ENCODE peak calls at places on chromosome 3, in seven cellular contexts. D is hepatic stellate cell, P is colonic mucosa, W is AG10803, V is body of pancreas, C is H4, A is ACHN. B is an unnamed sample.

GRCh38 chr3:193563999-193564398 is 9.3 kb upstream of the ATP13A4 start:
- DNase-seq in D (no peak), P (peak), W (no peak), V (peak), C (no peak), A (peak), B (no peak)

GRCh38 chr3:183013857-183014256 is 33.5 kb upstream of the DCUN1D1 start:
- DNase-seq in D (no peak), P (no peak), W (no peak), V (no peak), C (no peak), A (no peak), B (no peak)

GRCh38 chr3:55885721-55886120 is 398.6 kb upstream of the WNT5A start:
- DNase-seq in D (no peak), P (no peak), W (peak), V (no peak), C (peak), A (peak), B (no peak)

GRCh38 chr3:132984181-132984580 is 54.0 kb upstream of the TMEM108 start:
- DNase-seq in D (no peak), P (no peak), W (no peak), V (no peak), C (no peak), A (no peak), B (no peak)

GRCh38 chr3:168803536-168803935 is 707.8 kb upstream of the GOLIM4 start:
- DNase-seq in D (peak), P (no peak), W (peak), V (no peak), C (no peak), A (no peak), B (no peak)

GRCh38 chr3:16318216-16318615 is 53.2 kb downstream of the OXNAD1 start:
- DNase-seq in D (no peak), P (no peak), W (peak), V (no peak), C (no peak), A (no peak), B (no peak)

GRCh38 chr3:118128886-118129285 is 905.8 kb downstream of the IGSF11 start:
- DNase-seq in D (no peak), P (no peak), W (no peak), V (no peak), C (no peak), A (no peak), B (no peak)

GRCh38 chr3:71536376-71536965 is 47.1 kb downstream of the FOXP1 start:
- DNase-seq in D (peak), P (no peak), W (peak), V (no peak), C (peak), A (peak), B (no peak)

GRCh38 chr3:69934398-69934797 is 65.1 kb upstream of the SAMMSON start:
- DNase-seq in D (no peak), P (no peak), W (no peak), V (no peak), C (no peak), A (no peak), B (no peak)

GRCh38 chr3:45123030-45123429 is 23.1 kb downstream of the CDCP1 start:
- DNase-seq in D (no peak), P (no peak), W (peak), V (no peak), C (peak), A (peak), B (no peak)

GRCh38 chr3:71069797-71070196 is 513.7 kb downstream of the FOXP1 start:
- DNase-seq in D (no peak), P (peak), W (peak), V (peak), C (peak), A (peak), B (peak)

GRCh38 chr3:113214917-113215595 is 3.7 kb downstream of the BOC start:
- DNase-seq in D (no peak), P (no peak), W (peak), V (no peak), C (no peak), A (no peak), B (no peak)

GRCh38 chr3:54171509-54171908 is 49.2 kb downstream of the CACNA2D3 start:
- DNase-seq in D (no peak), P (no peak), W (no peak), V (no peak), C (no peak), A (peak), B (no peak)

GRCh38 chr3:130905551-130905950 is 11.7 kb downstream of the ATP2C1 start:
- DNase-seq in D (no peak), P (no peak), W (peak), V (no peak), C (peak), A (no peak), B (no peak)

GRCh38 chr3:16663852-16664712 is 58.9 kb upstream of the DAZL start:
- DNase-seq in D (no peak), P (no peak), W (peak), V (no peak), C (no peak), A (no peak), B (no peak)

GRCh38 chr3:30553641-30554316 is 52.6 kb upstream of the TGFBR2 start:
- DNase-seq in D (no peak), P (no peak), W (peak), V (no peak), C (no peak), A (peak), B (no peak)

GRCh38 chr3:12891985-12892839 is 50.8 kb upstream of the RPL32 start:
- DNase-seq in D (peak), P (peak), W (peak), V (peak), C (peak), A (peak), B (peak)

GRCh38 chr3:34198309-34198708 is 399.9 kb downstream of the PDCD6IP start:
- DNase-seq in D (no peak), P (no peak), W (no peak), V (no peak), C (no peak), A (no peak), B (no peak)